ENCODE peak calls at places on chromosomes 4 and X, in six cellular contexts. B is testis, X is breast epithelium, I is GM23338, N is H9, O is cardiac muscle cell. D is an unnamed sample.

GRCh38 chr4:111323496-111323895 is 700.6 kb upstream of the PITX2 start:
- DNase-seq in B (no peak), X (no peak), I (no peak), N (no peak), O (peak; percentile 41), D (peak; percentile 6)

GRCh38 chrX:39633293-39633692 is 464.5 kb downstream of the BCOR start:
- DNase-seq in B (no peak), X (no peak), I (no peak), N (no peak), O (peak; percentile 32), D (peak; percentile 61)

GRCh38 chrX:13939741-13940597 is 89.7 kb downstream of the GEMIN8 start:
- DNase-seq in B (no peak), X (no peak), I (peak; percentile 58), N (no peak), O (no peak), D (peak; percentile 33)

GRCh38 chr4:71648448-71648847 is 135.4 kb downstream of the GC start:
- DNase-seq in B (no peak), X (no peak), I (no peak), N (no peak), O (no peak), D (no peak)

GRCh38 chr4:83490876-83491450 is 6.1 kb upstream of the ABRAXAS1 start:
- DNase-seq in B (no peak), X (no peak), I (peak; percentile 64), N (no peak), O (peak; percentile 48), D (no peak)

GRCh38 chr4:128517739-128518510 is 230.3 kb upstream of the PGRMC2 start:
- DNase-seq in B (peak; percentile 32), X (peak; percentile 21), I (peak; percentile 43), N (no peak), O (peak; percentile 94), D (peak; percentile 55)

GRCh38 chr4:82017680-82018079 is 356.1 kb downstream of the HNRNPD start:
- DNase-seq in B (no peak), X (no peak), I (peak; percentile 72), N (no peak), O (peak; percentile 52), D (peak; percentile 51)

GRCh38 chrX:71910526-71911022 is at the start of gene NHSL2:
- DNase-seq in B (peak; percentile 25), X (no peak), I (peak; percentile 55), N (peak; percentile 67), O (peak; percentile 16), D (no peak)

GRCh38 chrX:134538316-134538715 is 78.4 kb downstream of the HPRT1 start:
- DNase-seq in B (peak; percentile 25), X (no peak), I (no peak), N (no peak), O (no peak), D (no peak)

GRCh38 chrX:12113321-12113720 is 25.0 kb upstream of the FRMPD4 start:
- DNase-seq in B (no peak), X (no peak), I (no peak), N (no peak), O (no peak), D (no peak)

GRCh38 chr4:97867557-97868091 is 275.7 kb downstream of the STPG2 start:
- DNase-seq in B (no peak), X (no peak), I (no peak), N (no peak), O (no peak), D (peak; percentile 39)

GRCh38 chr4:47686294-47686872 is 151.5 kb downstream of the CORIN start:
- DNase-seq in B (peak; percentile 68), X (peak; percentile 20), I (peak; percentile 71), N (peak; percentile 61), O (peak; percentile 56), D (peak; percentile 71)

GRCh38 chr4:169070071-169070894 is 60.2 kb upstream of the CBR4 start:
- DNase-seq in B (peak; percentile 58), X (peak; percentile 92), I (peak; percentile 92), N (peak; percentile 85), O (peak; percentile 97), D (peak; percentile 87)

GRCh38 chr4:94947681-94948108 is 189.9 kb downstream of the BMPR1B start:
- DNase-seq in B (no peak), X (no peak), I (peak; percentile 40), N (peak; percentile 27), O (no peak), D (no peak)

GRCh38 chr4:57233391-57233790 is 123.2 kb upstream of the IGFBP7 start:
- DNase-seq in B (no peak), X (no peak), I (no peak), N (no peak), O (peak; percentile 45), D (no peak)

GRCh38 chr4:18691431-18692200 is 670.1 kb upstream of the LCORL start:
- DNase-seq in B (no peak), X (no peak), I (peak; percentile 95), N (peak; percentile 91), O (no peak), D (no peak)

GRCh38 chrX:11757729-11758399 is at the start of gene MSL3:
- DNase-seq in B (peak; percentile 39), X (peak; percentile 19), I (peak; percentile 57), N (peak; percentile 60), O (peak; percentile 78), D (peak; percentile 83)

GRCh38 chr4:6746721-6747689 is 31.0 kb downstream of the BLOC1S4 start:
- DNase-seq in B (peak; percentile 70), X (peak; percentile 57), I (no peak), N (no peak), O (peak; percentile 33), D (no peak)

GRCh38 chr4:87270144-87270543 is 49.7 kb upstream of the KLHL8 start:
- DNase-seq in B (peak; percentile 25), X (no peak), I (peak; percentile 65), N (peak; percentile 28), O (peak; percentile 75), D (peak; percentile 72)

DNA sequence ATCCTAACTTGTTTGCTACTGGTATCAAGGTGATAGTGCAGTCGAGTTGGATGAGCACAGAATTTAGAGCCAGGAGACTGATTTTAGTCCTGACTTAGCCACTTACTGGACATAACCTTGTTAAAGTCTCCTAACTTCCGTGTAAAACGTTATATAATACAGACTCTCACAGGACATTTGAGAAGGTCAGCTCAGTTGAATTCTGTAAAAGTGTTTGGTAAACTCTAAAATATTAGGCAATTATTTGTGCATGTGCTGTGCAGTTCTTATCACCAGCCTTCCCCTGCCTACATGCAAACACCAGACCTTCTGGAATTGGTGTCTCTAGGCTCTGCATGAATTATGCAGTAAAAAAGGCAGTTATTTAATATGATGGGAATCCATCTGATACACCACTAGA is 45.4 kb downstream of the FNIP2 start:
- DNase-seq in B (no peak), X (no peak), I (no peak), N (no peak), O (no peak), D (no peak)
- H3K4me1 ChIP-seq in B (peaks cover 15% of the 10 kb centered on the region), X (no peaks in the 10 kb centered on the region), I (peaks cover 14% of the 10 kb centered on the region), N (peaks cover 2% of the 10 kb centered on the region), O (peaks cover 49% of the 10 kb centered on the region), D (peaks cover 17% of the 10 kb centered on the region)

DNA sequence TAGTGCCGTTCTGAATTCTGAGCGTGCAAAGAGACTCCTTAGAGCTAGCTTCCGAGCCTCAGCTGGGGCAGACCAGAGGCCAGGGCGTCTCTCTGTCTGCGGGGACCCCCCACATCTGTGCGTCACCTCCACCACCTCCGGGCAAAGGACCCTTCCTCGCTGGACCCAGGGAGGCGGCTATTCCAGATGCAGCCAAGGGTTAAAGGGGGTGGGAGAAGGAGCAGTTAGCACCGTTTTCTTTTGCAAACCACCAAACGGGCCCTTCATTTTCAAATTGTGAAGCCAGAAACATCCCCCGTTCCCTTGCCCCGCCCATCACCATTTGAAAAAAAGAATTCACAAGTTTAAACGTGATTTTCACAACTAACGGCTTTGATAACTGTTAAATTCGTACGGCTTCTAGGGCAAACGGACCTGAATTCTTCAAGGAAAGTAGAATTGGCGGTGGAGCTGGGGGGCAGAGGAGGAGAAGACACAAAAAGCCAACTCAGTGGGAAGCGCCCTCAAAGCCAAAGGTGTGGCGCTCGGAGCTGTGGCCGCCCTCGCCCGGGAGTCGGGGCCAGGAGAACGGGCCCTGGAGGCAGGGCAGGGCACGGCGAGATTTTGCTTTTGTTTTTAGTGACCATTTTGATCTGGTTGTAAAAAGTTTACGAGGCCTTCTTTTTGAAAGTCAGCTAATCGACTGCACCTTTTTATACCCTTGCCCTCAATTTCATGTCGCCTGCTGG is 3.3 kb upstream of the PDGFRA start:
- DNase-seq in B (no peak), X (no peak), I (peak; percentile 66), N (peak; percentile 38), O (peak; percentile 61), D (no peak)
- H3K27me3 ChIP-seq in B (no peaks in the 10 kb centered on the region), X (no peaks in the 10 kb centered on the region), I (peaks cover 100% of the 10 kb centered on the region), N (peaks cover 68% of the 10 kb centered on the region), O (no peaks in the 10 kb centered on the region), D (no peaks in the 10 kb centered on the region)

GRCh38 chr4:186698028-186698427 is 25.6 kb downstream of the FAT1 start:
- DNase-seq in B (peak; percentile 62), X (no peak), I (no peak), N (no peak), O (no peak), D (no peak)
- H3K4me1 ChIP-seq in B (peaks cover 46% of the 10 kb centered on the region), X (peaks cover 14% of the 10 kb centered on the region), I (peaks cover 41% of the 10 kb centered on the region), N (peaks cover 11% of the 10 kb centered on the region), O (peaks cover 22% of the 10 kb centered on the region), D (peaks cover 42% of the 10 kb centered on the region)

GRCh38 chrX:550514-550913 is 80.1 kb upstream of the SHOX start:
- DNase-seq in B (no peak), X (no peak), I (no peak), N (no peak), O (no peak), D (no peak)

GRCh38 chrX:551306-551705 is 79.3 kb upstream of the SHOX start:
- DNase-seq in B (no peak), X (no peak), I (no peak), N (no peak), O (no peak), D (no peak)

GRCh38 chrX:552496-552895 is 78.1 kb upstream of the SHOX start:
- DNase-seq in B (no peak), X (no peak), I (no peak), N (no peak), O (no peak), D (no peak)

GRCh38 chrX:555589-556220 is 74.9 kb upstream of the SHOX start:
- DNase-seq in B (no peak), X (no peak), I (no peak), N (no peak), O (no peak), D (no peak)

GRCh38 chrX:554271-554670 is 76.3 kb upstream of the SHOX start:
- DNase-seq in B (no peak), X (no peak), I (no peak), N (no peak), O (no peak), D (no peak)
- H3K27me3 ChIP-seq in B (no peaks in the 10 kb centered on the region), X (no peaks in the 10 kb centered on the region), I (no peaks in the 10 kb centered on the region), N (no peaks in the 10 kb centered on the region), O (no peaks in the 10 kb centered on the region), D (no peaks in the 10 kb centered on the region)

DNA sequence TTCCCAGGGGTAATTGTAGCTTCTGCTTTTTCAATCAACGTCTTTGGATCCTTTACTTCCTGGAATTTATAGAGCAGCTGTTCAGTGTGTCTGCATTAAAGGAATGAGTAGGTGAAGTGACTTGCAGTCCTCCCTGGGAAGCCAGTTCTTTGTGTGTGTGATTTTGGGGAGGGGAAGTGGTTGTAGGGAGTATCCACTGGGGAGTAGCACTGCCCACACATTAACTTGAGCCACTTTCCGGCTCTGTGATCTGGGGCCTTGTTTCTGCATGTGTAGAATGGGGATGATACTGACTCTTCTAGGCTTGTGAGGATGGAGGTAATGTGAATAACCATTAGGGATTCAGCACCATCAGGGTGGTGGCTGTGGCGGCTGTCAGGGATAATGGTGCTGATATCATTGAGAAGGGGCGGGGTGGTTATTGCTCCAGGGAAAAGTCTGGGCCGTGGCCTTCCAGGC is 54.7 kb downstream of the TMEM131L start:
- DNase-seq in B (no peak), X (no peak), I (no peak), N (no peak), O (peak; percentile 28), D (peak; percentile 85)
- H3K4me1 ChIP-seq in B (no peaks in the 10 kb centered on the region), X (no peaks in the 10 kb centered on the region), I (peaks cover 44% of the 10 kb centered on the region), N (peaks cover 3% of the 10 kb centered on the region), O (no peaks in the 10 kb centered on the region), D (peaks cover 65% of the 10 kb centered on the region)

GRCh38 chr4:101784957-101785356 is 5.6 kb upstream of the BANK1 start:
- DNase-seq in B (no peak), X (no peak), I (no peak), N (no peak), O (peak; percentile 4), D (no peak)
- H3K27me3 ChIP-seq in B (no peaks in the 10 kb centered on the region), X (no peaks in the 10 kb centered on the region), I (no peaks in the 10 kb centered on the region), N (no peaks in the 10 kb centered on the region), O (no peaks in the 10 kb centered on the region), D (no peaks in the 10 kb centered on the region)

D was measured in SJCRH30.